ENCODE peak calls at places on chromosome 20, in six cellular contexts. One of them, this sample, is unnamed.

GRCh38 chr20:25452333-25452732 is 44.9 kb downstream of the GINS1 start:
- DNase-seq in SK-N-SH: no peak
- DNase-seq in osteoblast: no peak
- DNase-seq in GM23338: no peak
- DNase-seq in HepG2: no peak
- DNase-seq in HCT116: no peak
- DNase-seq in this sample: no peak

GRCh38 chr20:49615401-49616153 is 47.6 kb upstream of the PTGIS start:
- DNase-seq in osteoblast: no peak
- DNase-seq in HCT116: no peak
- DNase-seq in GM23338: no peak
- DNase-seq in HepG2: peak; percentile 62
- DNase-seq in SK-N-SH: no peak
- DNase-seq in this sample: no peak

GRCh38 chr20:62618622-62619529 is 23.4 kb upstream of the SLCO4A1 start:
- DNase-seq in HepG2: no peak
- DNase-seq in SK-N-SH: no peak
- DNase-seq in osteoblast: no peak
- DNase-seq in GM23338: peak; percentile 24
- DNase-seq in HCT116: no peak
- DNase-seq in this sample: peak; percentile 46

GRCh38 chr20:32460683-32461320 is 102.7 kb downstream of the ASXL1 start:
- DNase-seq in HCT116: no peak
- DNase-seq in SK-N-SH: no peak
- DNase-seq in HepG2: no peak
- DNase-seq in GM23338: no peak
- DNase-seq in osteoblast: no peak
- DNase-seq in this sample: no peak

GRCh38 chr20:44467289-44467883 is 8.3 kb upstream of the TTPAL start:
- DNase-seq in SK-N-SH: peak; percentile 19
- DNase-seq in osteoblast: peak; percentile 84
- DNase-seq in HCT116: no peak
- DNase-seq in HepG2: peak; percentile 48
- DNase-seq in GM23338: peak; percentile 48
- DNase-seq in this sample: peak; percentile 21

GRCh38 chr20:63098195-63098810 is 91.5 kb upstream of the BHLHE23 start:
- DNase-seq in HepG2: no peak
- DNase-seq in osteoblast: peak; percentile 60
- DNase-seq in GM23338: no peak
- DNase-seq in SK-N-SH: no peak
- DNase-seq in HCT116: no peak
- DNase-seq in this sample: no peak

GRCh38 chr20:22346716-22347115 is 237.7 kb downstream of the FOXA2 start:
- DNase-seq in osteoblast: no peak
- DNase-seq in HCT116: no peak
- DNase-seq in GM23338: no peak
- DNase-seq in HepG2: peak; percentile 18
- DNase-seq in SK-N-SH: no peak
- DNase-seq in this sample: no peak

GRCh38 chr20:18404172-18404571 is 62.7 kb downstream of the DZANK1 start:
- DNase-seq in GM23338: no peak
- DNase-seq in HCT116: no peak
- DNase-seq in HepG2: no peak
- DNase-seq in osteoblast: no peak
- DNase-seq in SK-N-SH: no peak
- DNase-seq in this sample: no peak

GRCh38 chr20:9051508-9051907 is 17.4 kb upstream of the PLCB4 start:
- DNase-seq in GM23338: no peak
- DNase-seq in HCT116: peak; percentile 86
- DNase-seq in HepG2: peak; percentile 43
- DNase-seq in SK-N-SH: no peak
- DNase-seq in osteoblast: peak; percentile 88
- DNase-seq in this sample: no peak

GRCh38 chr20:40286991-40287531 is 402.0 kb downstream of the MAFB start:
- DNase-seq in HepG2: no peak
- DNase-seq in SK-N-SH: peak; percentile 80
- DNase-seq in GM23338: no peak
- DNase-seq in HCT116: no peak
- DNase-seq in osteoblast: no peak
- DNase-seq in this sample: no peak

GRCh38 chr20:21435576-21435975 is 38.2 kb upstream of the NKX2-4 start:
- DNase-seq in osteoblast: no peak
- DNase-seq in SK-N-SH: no peak
- DNase-seq in HCT116: no peak
- DNase-seq in GM23338: peak; percentile 41
- DNase-seq in HepG2: no peak
- DNase-seq in this sample: peak; percentile 5

GRCh38 chr20:25672659-25673058 is 24.0 kb downstream of the ZNF337 start:
- DNase-seq in HepG2: no peak
- DNase-seq in osteoblast: no peak
- DNase-seq in SK-N-SH: no peak
- DNase-seq in GM23338: no peak
- DNase-seq in HCT116: no peak
- DNase-seq in this sample: no peak

GRCh38 chr20:44264287-44264686 is 17.2 kb downstream of the GDAP1L1 start:
- DNase-seq in osteoblast: no peak
- DNase-seq in HepG2: no peak
- DNase-seq in GM23338: peak; percentile 31
- DNase-seq in SK-N-SH: no peak
- DNase-seq in HCT116: no peak
- DNase-seq in this sample: peak; percentile 52

GRCh38 chr20:32162367-32162766 is 45.2 kb downstream of the PLAGL2 start:
- DNase-seq in GM23338: no peak
- DNase-seq in osteoblast: no peak
- DNase-seq in SK-N-SH: peak; percentile 61
- DNase-seq in HepG2: no peak
- DNase-seq in HCT116: no peak
- DNase-seq in this sample: no peak

GRCh38 chr20:50746138-50746940 is 15.0 kb downstream of the PARD6B start:
- DNase-seq in GM23338: no peak
- DNase-seq in HepG2: peak; percentile 99
- DNase-seq in SK-N-SH: no peak
- DNase-seq in HCT116: no peak
- DNase-seq in osteoblast: no peak
- DNase-seq in this sample: no peak

GRCh38 chr20:50747275-50747674 is 15.9 kb downstream of the PARD6B start:
- DNase-seq in SK-N-SH: no peak
- DNase-seq in osteoblast: no peak
- DNase-seq in HepG2: no peak
- DNase-seq in HCT116: no peak
- DNase-seq in GM23338: no peak
- DNase-seq in this sample: no peak

GRCh38 chr20:50744143-50744792 is 12.9 kb downstream of the PARD6B start:
- DNase-seq in HepG2: peak; percentile 96
- DNase-seq in SK-N-SH: peak; percentile 64
- DNase-seq in HCT116: peak; percentile 67
- DNase-seq in GM23338: peak; percentile 36
- DNase-seq in osteoblast: peak; percentile 93
- DNase-seq in this sample: peak; percentile 62

GRCh38 chr20:50745634-50746137 is 14.3 kb downstream of the PARD6B start:
- DNase-seq in HepG2: no peak
- DNase-seq in SK-N-SH: no peak
- DNase-seq in GM23338: no peak
- DNase-seq in osteoblast: no peak
- DNase-seq in HCT116: no peak
- DNase-seq in this sample: no peak

GRCh38 chr20:50743087-50743486 is 11.7 kb downstream of the PARD6B start:
- DNase-seq in SK-N-SH: peak; percentile 61
- DNase-seq in HepG2: no peak
- DNase-seq in HCT116: no peak
- DNase-seq in osteoblast: peak; percentile 43
- DNase-seq in GM23338: no peak
- DNase-seq in this sample: no peak
- H3K79me2 ChIP-seq in SK-N-SH: no peaks in the 10 kb centered on the region
- H3K79me2 ChIP-seq in HepG2: peaks cover 73% of the 10 kb centered on the region
- H3K79me2 ChIP-seq in HCT116: peaks cover 97% of the 10 kb centered on the region
- H3K79me2 ChIP-seq in osteoblast: no peaks in the 10 kb centered on the region
- H3K79me2 ChIP-seq in GM23338: peaks cover 79% of the 10 kb centered on the region
- H3K79me2 ChIP-seq in this sample: peaks cover 97% of the 10 kb centered on the region

GRCh38 chr20:35708502-35708901 is 9.3 kb downstream of the ROMO1 start:
- DNase-seq in HCT116: no peak
- DNase-seq in HepG2: no peak
- DNase-seq in SK-N-SH: no peak
- DNase-seq in GM23338: no peak
- DNase-seq in osteoblast: no peak
- DNase-seq in this sample: no peak

GRCh38 chr20:35702051-35702823 is 3.0 kb downstream of the ROMO1 start:
- DNase-seq in SK-N-SH: no peak
- DNase-seq in HepG2: no peak
- DNase-seq in osteoblast: peak; percentile 48
- DNase-seq in HCT116: no peak
- DNase-seq in GM23338: no peak
- DNase-seq in this sample: no peak

GRCh38 chr20:35700625-35701148 is 1.5 kb downstream of the ROMO1 start:
- DNase-seq in osteoblast: peak; percentile 31
- DNase-seq in HCT116: no peak
- DNase-seq in HepG2: no peak
- DNase-seq in GM23338: peak; percentile 27
- DNase-seq in SK-N-SH: no peak
- DNase-seq in this sample: no peak

GRCh38 chr20:35702824-35703695 is 3.9 kb downstream of the ROMO1 start:
- DNase-seq in HepG2: no peak
- DNase-seq in osteoblast: peak; percentile 21
- DNase-seq in GM23338: no peak
- DNase-seq in HCT116: no peak
- DNase-seq in SK-N-SH: no peak
- DNase-seq in this sample: no peak

GRCh38 chr20:35704514-35705261 is 5.5 kb downstream of the ROMO1 start:
- DNase-seq in HCT116: no peak
- DNase-seq in HepG2: no peak
- DNase-seq in SK-N-SH: no peak
- DNase-seq in GM23338: no peak
- DNase-seq in osteoblast: no peak
- DNase-seq in this sample: no peak
- H3K79me2 ChIP-seq in HCT116: peaks cover 81% of the 10 kb centered on the region
- H3K79me2 ChIP-seq in HepG2: peaks cover 36% of the 10 kb centered on the region
- H3K79me2 ChIP-seq in SK-N-SH: peaks cover 82% of the 10 kb centered on the region
- H3K79me2 ChIP-seq in GM23338: peaks cover 19% of the 10 kb centered on the region
- H3K79me2 ChIP-seq in osteoblast: peaks cover 41% of the 10 kb centered on the region
- H3K79me2 ChIP-seq in this sample: peaks cover 62% of the 10 kb centered on the region

GRCh38 chr20:37055276-37055675 is 40.5 kb downstream of the RBL1 start:
- DNase-seq in osteoblast: no peak
- DNase-seq in GM23338: no peak
- DNase-seq in SK-N-SH: no peak
- DNase-seq in HCT116: no peak
- DNase-seq in HepG2: no peak
- DNase-seq in this sample: no peak
- H3K79me2 ChIP-seq in osteoblast: no peaks in the 10 kb centered on the region
- H3K79me2 ChIP-seq in GM23338: no peaks in the 10 kb centered on the region
- H3K79me2 ChIP-seq in SK-N-SH: no peaks in the 10 kb centered on the region
- H3K79me2 ChIP-seq in HCT116: no peaks in the 10 kb centered on the region
- H3K79me2 ChIP-seq in HepG2: no peaks in the 10 kb centered on the region
- H3K79me2 ChIP-seq in this sample: no peaks in the 10 kb centered on the region

GRCh38 chr20:60065741-60066437 is 107.7 kb downstream of the CDH26 start:
- DNase-seq in osteoblast: no peak
- DNase-seq in GM23338: no peak
- DNase-seq in HCT116: no peak
- DNase-seq in HepG2: no peak
- DNase-seq in SK-N-SH: no peak
- DNase-seq in this sample: no peak
- H3K79me2 ChIP-seq in osteoblast: no peaks in the 10 kb centered on the region
- H3K79me2 ChIP-seq in GM23338: no peaks in the 10 kb centered on the region
- H3K79me2 ChIP-seq in HCT116: no peaks in the 10 kb centered on the region
- H3K79me2 ChIP-seq in HepG2: no peaks in the 10 kb centered on the region
- H3K79me2 ChIP-seq in SK-N-SH: no peaks in the 10 kb centered on the region
- H3K79me2 ChIP-seq in this sample: no peaks in the 10 kb centered on the region

GRCh38 chr20:57485770-57486169 is 39.2 kb downstream of the CTCFL start:
- DNase-seq in GM23338: no peak
- DNase-seq in HCT116: no peak
- DNase-seq in HepG2: no peak
- DNase-seq in osteoblast: no peak
- DNase-seq in SK-N-SH: no peak
- DNase-seq in this sample: no peak
- H3K79me2 ChIP-seq in GM23338: no peaks in the 10 kb centered on the region
- H3K79me2 ChIP-seq in HCT116: no peaks in the 10 kb centered on the region
- H3K79me2 ChIP-seq in HepG2: no peaks in the 10 kb centered on the region
- H3K79me2 ChIP-seq in osteoblast: no peaks in the 10 kb centered on the region
- H3K79me2 ChIP-seq in SK-N-SH: no peaks in the 10 kb centered on the region
- H3K79me2 ChIP-seq in this sample: no peaks in the 10 kb centered on the region

GRCh38 chr20:46178891-46179290 is 60.8 kb downstream of the CD40 start:
- DNase-seq in GM23338: no peak
- DNase-seq in SK-N-SH: no peak
- DNase-seq in osteoblast: no peak
- DNase-seq in HCT116: no peak
- DNase-seq in HepG2: no peak
- DNase-seq in this sample: no peak

GRCh38 chr20:46175127-46175494 is 57.0 kb downstream of the CD40 start:
- DNase-seq in osteoblast: no peak
- DNase-seq in SK-N-SH: no peak
- DNase-seq in HepG2: no peak
- DNase-seq in HCT116: no peak
- DNase-seq in GM23338: no peak
- DNase-seq in this sample: no peak

GRCh38 chr20:46176744-46177378 is 58.7 kb downstream of the CD40 start:
- DNase-seq in HCT116: no peak
- DNase-seq in HepG2: no peak
- DNase-seq in SK-N-SH: no peak
- DNase-seq in osteoblast: no peak
- DNase-seq in GM23338: no peak
- DNase-seq in this sample: no peak

GRCh38 chr20:46179811-46180326 is 61.8 kb downstream of the CD40 start:
- DNase-seq in SK-N-SH: no peak
- DNase-seq in osteoblast: no peak
- DNase-seq in HepG2: no peak
- DNase-seq in GM23338: no peak
- DNase-seq in HCT116: no peak
- DNase-seq in this sample: no peak

DNA sequence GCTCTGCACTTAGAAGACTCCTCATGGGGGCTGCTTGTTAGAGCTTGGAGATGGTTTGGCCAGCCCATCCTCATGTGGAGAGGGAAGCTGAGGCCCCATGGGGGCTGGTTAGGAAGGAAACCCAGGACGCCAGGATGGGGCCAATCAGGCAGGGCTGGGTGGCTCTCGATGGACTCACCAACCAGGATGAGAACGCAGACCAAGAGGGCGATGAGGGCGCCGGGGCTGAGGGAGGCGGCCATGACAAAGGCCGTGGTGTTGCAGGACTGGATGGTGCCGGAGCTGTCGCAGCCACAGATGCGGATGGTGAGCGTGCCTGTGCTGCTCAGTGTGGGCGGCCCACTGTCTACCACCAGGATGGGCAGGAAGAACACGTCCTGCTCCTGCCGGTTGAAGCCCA is 59.7 kb downstream of the CD40 start:
- DNase-seq in osteoblast: no peak
- DNase-seq in GM23338: no peak
- DNase-seq in HCT116: no peak
- DNase-seq in SK-N-SH: no peak
- DNase-seq in HepG2: no peak
- DNase-seq in this sample: no peak
- H3K79me2 ChIP-seq in osteoblast: no peaks in the 10 kb centered on the region
- H3K79me2 ChIP-seq in GM23338: no peaks in the 10 kb centered on the region
- H3K79me2 ChIP-seq in HCT116: no peaks in the 10 kb centered on the region
- H3K79me2 ChIP-seq in SK-N-SH: no peaks in the 10 kb centered on the region
- H3K79me2 ChIP-seq in HepG2: no peaks in the 10 kb centered on the region
- H3K79me2 ChIP-seq in this sample: no peaks in the 10 kb centered on the region

DNA sequence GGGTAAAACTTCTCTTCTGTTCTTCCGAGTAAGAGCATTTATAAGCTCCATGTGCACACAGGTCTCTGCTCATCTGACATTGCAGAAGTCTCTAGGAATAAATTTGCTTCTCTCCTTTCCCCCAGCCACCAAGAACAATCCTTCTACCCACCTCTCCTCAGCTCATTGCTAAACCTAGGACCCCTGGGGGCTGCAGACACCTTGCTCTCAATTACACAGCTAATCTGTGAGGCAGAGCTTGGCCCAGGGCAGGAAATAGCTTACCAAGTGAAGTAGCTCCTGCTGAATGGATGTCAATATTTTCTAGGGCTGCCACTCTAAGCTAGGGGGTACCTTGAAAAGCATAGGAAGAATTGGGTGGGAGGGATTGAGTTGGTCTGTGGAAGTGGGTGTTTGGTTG is 44.0 kb downstream of the EIF2S2 start:
- DNase-seq in osteoblast: no peak
- DNase-seq in SK-N-SH: no peak
- DNase-seq in HepG2: no peak
- DNase-seq in GM23338: no peak
- DNase-seq in HCT116: no peak
- DNase-seq in this sample: no peak
- H3K79me2 ChIP-seq in osteoblast: peaks cover 76% of the 10 kb centered on the region
- H3K79me2 ChIP-seq in SK-N-SH: peaks cover 73% of the 10 kb centered on the region
- H3K79me2 ChIP-seq in HepG2: peaks cover 51% of the 10 kb centered on the region
- H3K79me2 ChIP-seq in GM23338: peaks cover 52% of the 10 kb centered on the region
- H3K79me2 ChIP-seq in HCT116: peaks cover 38% of the 10 kb centered on the region
- H3K79me2 ChIP-seq in this sample: peaks cover 55% of the 10 kb centered on the region